ENCODE peak calls at places on chromosomes 16 and 17, in seven cellular contexts. P is GM23338, O is OCI-LY7, T is GM23248, Q is HCT116, H is PC-9, B is PC-3. E is an unnamed sample.

GRCh38 chr16:67963325-67964321 is 4.8 kb downstream of the SLC12A4 start:
- DNase-seq in H (no peak), P (peak; percentile 75), T (peak; percentile 39), Q (no peak), B (no peak), O (no peak), E (no peak)

GRCh38 chr16:53094013-53094630 is 39.3 kb downstream of the CHD9 start:
- DNase-seq in P (no peak), T (no peak), H (peak; percentile 70), B (peak; percentile 23), O (peak; percentile 71), Q (no peak), E (no peak)

GRCh38 chr16:30049871-30050270 is 15.7 kb upstream of the ALDOA start:
- DNase-seq in P (no peak), Q (no peak), B (no peak), H (no peak), T (no peak), O (no peak), E (no peak)

GRCh38 chr16:31696968-31697743 is 169.5 kb downstream of the AHSP start:
- DNase-seq in O (peak; percentile 27), Q (peak; percentile 43), H (no peak), B (peak; percentile 56), P (peak; percentile 73), T (peak; percentile 77), E (peak; percentile 71)

GRCh38 chr16:31050280-31051030 is 17.1 kb downstream of the STX4 start:
- DNase-seq in Q (no peak), H (no peak), T (no peak), P (peak; percentile 79), O (no peak), B (no peak), E (no peak)

GRCh38 chr16:72099377-72099818 is 5.8 kb downstream of the DHX38 start:
- DNase-seq in H (peak; percentile 39), P (peak; percentile 82), T (peak; percentile 69), B (peak; percentile 63), O (peak; percentile 67), Q (peak; percentile 40), E (peak; percentile 90)

GRCh38 chr16:74226361-74226979 is 70.1 kb upstream of the PSMD7 start:
- DNase-seq in O (peak; percentile 13), T (peak; percentile 35), Q (peak; percentile 16), P (peak; percentile 49), B (peak; percentile 25), H (no peak), E (peak; percentile 48)

GRCh38 chr16:15636392-15636873 is 6.5 kb downstream of the MARF1 start:
- DNase-seq in H (no peak), Q (no peak), T (no peak), B (no peak), O (peak; percentile 57), P (no peak), E (no peak)

GRCh38 chr17:48871551-48872351 is 20.8 kb upstream of the ATP5MC1 start:
- DNase-seq in Q (no peak), B (no peak), P (no peak), O (no peak), T (no peak), H (no peak), E (no peak)

GRCh38 chr16:50596762-50597450 is 48.7 kb downstream of the NKD1 start:
- DNase-seq in P (no peak), Q (no peak), O (no peak), H (no peak), T (no peak), B (no peak), E (no peak)

GRCh38 chr16:70267516-70267915 is 15.8 kb upstream of the EXOSC6 start:
- DNase-seq in P (peak; percentile 85), T (peak; percentile 66), O (peak; percentile 44), B (peak; percentile 52), H (no peak), Q (peak; percentile 18), E (peak; percentile 58)

GRCh38 chr16:77289331-77289809 is 90.2 kb downstream of the SYCE1L start:
- DNase-seq in T (peak; percentile 81), P (no peak), Q (no peak), O (no peak), H (peak; percentile 5), B (peak; percentile 51), E (no peak)

GRCh38 chr16:69880640-69881133 is 70.4 kb upstream of the CLEC18A start:
- DNase-seq in O (no peak), H (no peak), P (no peak), T (peak; percentile 81), B (no peak), Q (no peak), E (no peak)

GRCh38 chr17:73998246-73999220 is 204.9 kb upstream of the RPL38 start:
- DNase-seq in H (peak; percentile 45), Q (peak; percentile 35), P (peak; percentile 85), O (peak; percentile 65), T (peak; percentile 42), B (peak; percentile 74), E (peak; percentile 82)

GRCh38 chr17:29613371-29613837 is 9.3 kb downstream of the CORO6 start:
- DNase-seq in P (peak; percentile 96), O (peak; percentile 74), Q (no peak), B (no peak), T (peak; percentile 91), H (no peak), E (no peak)

GRCh38 chr17:1730345-1731193 is 6.1 kb downstream of the WDR81 start:
- DNase-seq in T (peak; percentile 93), H (peak; percentile 54), Q (no peak), O (no peak), P (no peak), B (no peak), E (peak; percentile 33)

GRCh38 chr16:10269632-10270031 is 87.4 kb upstream of the GRIN2A start:
- DNase-seq in Q (no peak), T (no peak), B (no peak), O (no peak), P (no peak), H (no peak), E (no peak)

GRCh38 chr17:14427914-14428639 is 127.2 kb downstream of the HS3ST3B1 start:
- DNase-seq in B (no peak), P (no peak), O (peak; percentile 92), Q (no peak), H (no peak), T (no peak), E (peak; percentile 49)

GRCh38 chr17:15918661-15919259 is 26.2 kb upstream of the ADORA2B start:
- DNase-seq in P (no peak), O (no peak), B (peak; percentile 75), H (peak; percentile 49), T (peak; percentile 9), Q (no peak), E (no peak)

GRCh38 chr17:55549140-55549539 is 37.9 kb upstream of the SMIM36 start:
- DNase-seq in Q (peak; percentile 40), T (peak; percentile 10), H (no peak), P (peak; percentile 69), B (peak; percentile 68), O (peak; percentile 33), E (peak; percentile 74)

GRCh38 chr17:17818088-17818526 is 18.7 kb downstream of the SREBF1 start:
- DNase-seq in B (peak; percentile 43), O (peak; percentile 56), P (peak; percentile 70), T (peak; percentile 68), Q (no peak), H (no peak), E (peak; percentile 86)

GRCh38 chr16:88284101-88284500 is 98.7 kb upstream of the ZNF469 start:
- DNase-seq in Q (no peak), P (no peak), O (no peak), B (no peak), H (no peak), T (no peak), E (no peak)

GRCh38 chr17:49001671-49002070 is 4.5 kb downstream of the IGF2BP1 start:
- DNase-seq in P (no peak), B (no peak), Q (no peak), O (no peak), H (no peak), T (no peak), E (no peak)

GRCh38 chr17:75876190-75876937 is 2.0 kb downstream of the TRIM47 start:
- DNase-seq in T (peak; percentile 33), P (peak; percentile 80), H (no peak), Q (peak; percentile 84), O (peak; percentile 96), B (peak; percentile 96), E (peak; percentile 91)

DNA sequence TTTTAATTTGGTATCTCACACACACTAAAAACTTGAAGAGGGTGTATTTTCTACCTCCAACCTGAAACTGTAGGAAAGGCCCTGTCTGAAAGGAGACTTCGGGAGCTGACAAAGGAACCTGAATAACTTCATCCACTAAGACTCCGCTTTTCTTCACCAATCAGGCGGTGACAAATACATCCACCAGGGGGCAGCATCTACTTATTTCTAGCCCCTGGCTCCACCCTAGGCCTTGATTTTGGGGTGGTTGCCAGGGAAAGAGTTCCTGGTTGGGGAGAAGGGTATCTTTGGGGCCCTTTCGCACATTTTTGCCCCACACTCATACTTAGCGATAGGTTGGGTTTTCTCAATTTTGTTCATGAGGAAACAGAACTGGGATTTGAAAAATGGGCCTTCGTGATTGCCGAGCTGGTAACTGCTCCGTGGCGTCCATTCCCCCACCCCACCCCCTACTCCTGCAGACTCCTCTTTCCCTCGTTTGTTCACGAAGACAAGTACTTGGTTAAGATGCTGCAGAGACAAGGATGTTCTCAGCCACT is 4.8 kb upstream of the ARL4D start:
- DNase-seq in B (peak; percentile 89), T (peak; percentile 89), P (peak; percentile 98), Q (peak; percentile 79), O (peak; percentile 86), H (peak; percentile 81), E (peak; percentile 96)
- H2AFZ ChIP-seq in B (peak overlapping the region; percentile 75), T (peak overlapping the region; percentile 93), P (peak overlapping the region; percentile 44), Q (no peak overlapping the region), O (peak overlapping the region; percentile 66), H (no peak overlapping the region), E (peak overlapping the region; percentile 17)

GRCh38 chr16:86072328-86073102 is 173.6 kb downstream of the IRF8 start:
- DNase-seq in P (peak; percentile 81), H (peak; percentile 49), T (peak; percentile 79), Q (peak; percentile 68), B (peak; percentile 59), O (peak; percentile 48), E (peak; percentile 74)
- H3K9me2 ChIP-seq in P (no peaks in the 10 kb centered on the region), H (no peaks in the 10 kb centered on the region), T (no peaks in the 10 kb centered on the region), Q (no peaks in the 10 kb centered on the region), B (no peaks in the 10 kb centered on the region), O (no peaks in the 10 kb centered on the region), E (no peaks in the 10 kb centered on the region)

DNA sequence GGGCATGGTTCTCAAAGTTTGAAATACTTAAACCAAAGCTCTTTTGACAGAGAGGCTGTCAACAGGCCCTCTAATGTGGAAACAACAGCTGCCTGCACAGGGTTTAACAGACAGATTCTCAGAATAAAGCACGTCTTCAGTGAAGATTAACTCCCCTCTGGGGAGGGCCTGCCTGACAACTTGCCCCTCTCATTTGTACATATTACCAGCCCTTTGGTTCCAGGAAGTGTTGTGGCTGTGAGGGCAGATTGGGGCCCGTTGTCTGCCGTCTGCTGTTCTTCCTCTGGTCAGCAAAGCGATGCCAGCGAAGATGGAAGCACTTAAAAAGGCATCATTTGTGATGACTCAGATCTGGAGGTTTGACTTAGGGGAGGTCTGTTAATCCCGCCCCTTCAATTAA is 177.1 kb upstream of the IRX6 start:
- DNase-seq in B (no peak), P (no peak), H (no peak), O (no peak), T (no peak), Q (no peak), E (no peak)
- H2AFZ ChIP-seq in B (no peak overlapping the region), P (no peak overlapping the region), H (no peak overlapping the region), O (no peak overlapping the region), T (no peak overlapping the region), Q (no peak overlapping the region), E (no peak overlapping the region)

DNA sequence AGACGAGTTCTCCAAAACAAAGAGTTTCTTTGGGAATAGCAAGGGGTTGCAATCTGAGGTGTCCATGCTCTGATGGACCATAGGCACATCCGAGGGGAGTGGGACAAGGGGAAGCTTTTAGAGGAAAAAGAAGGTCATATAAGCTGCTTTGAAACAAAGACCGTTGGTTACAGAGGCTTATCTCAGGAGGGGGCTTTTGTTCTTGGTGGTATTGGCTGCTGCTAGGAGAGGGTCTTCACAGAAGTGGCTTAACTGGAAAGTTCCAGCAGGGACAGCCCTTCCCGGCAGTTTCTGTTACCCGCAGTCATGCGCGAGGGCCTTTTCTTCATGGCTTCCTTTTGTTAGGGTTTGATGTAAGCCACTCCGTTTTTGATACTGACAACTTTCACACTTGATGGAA is 76.0 kb downstream of the RAP1GAP2 start:
- DNase-seq in B (no peak), Q (no peak), P (peak; percentile 73), O (no peak), T (no peak), H (no peak), E (no peak)
- H3K9me2 ChIP-seq in B (no peaks in the 10 kb centered on the region), Q (no peaks in the 10 kb centered on the region), P (no peaks in the 10 kb centered on the region), O (no peaks in the 10 kb centered on the region), T (no peaks in the 10 kb centered on the region), H (no peaks in the 10 kb centered on the region), E (no peaks in the 10 kb centered on the region)

E was measured in Karpas-422.